ENCODE peak calls at places on chromosome 3, in four cellular contexts. One of them, this sample, is unnamed.

GRCh38 chr3:190101320-190102117 is 19.2 kb downstream of the P3H2 start:
- DNase-seq in H1: no peak
- DNase-seq in K562: no peak
- DNase-seq in HepG2: no peak
- DNase-seq in this sample: no peak

GRCh38 chr3:151501171-151501790 is 40.4 kb upstream of the IGSF10 start:
- DNase-seq in HepG2: no peak
- DNase-seq in K562: no peak
- DNase-seq in H1: no peak
- DNase-seq in this sample: no peak

GRCh38 chr3:14989943-14990753 is 42.8 kb downstream of the NR2C2 start:
- DNase-seq in HepG2: peak
- DNase-seq in H1: peak
- DNase-seq in K562: no peak
- DNase-seq in this sample: peak

GRCh38 chr3:151903501-151903991 is 30.1 kb downstream of the SUCNR1 start:
- DNase-seq in H1: no peak
- DNase-seq in HepG2: no peak
- DNase-seq in K562: no peak
- DNase-seq in this sample: no peak

GRCh38 chr3:189853906-189854305 is 222.7 kb downstream of the TP63 start:
- DNase-seq in H1: no peak
- DNase-seq in HepG2: no peak
- DNase-seq in K562: no peak
- DNase-seq in this sample: no peak

GRCh38 chr3:43581343-43581742 is 40.5 kb downstream of the ANO10 start:
- DNase-seq in HepG2: no peak
- DNase-seq in H1: no peak
- DNase-seq in K562: no peak
- DNase-seq in this sample: no peak

GRCh38 chr3:115571413-115571812 is 51.9 kb upstream of the GAP43 start:
- DNase-seq in HepG2: no peak
- DNase-seq in K562: no peak
- DNase-seq in H1: no peak
- DNase-seq in this sample: no peak

GRCh38 chr3:71958533-71958932 is 173.6 kb upstream of the PROK2 start:
- DNase-seq in K562: no peak
- DNase-seq in H1: no peak
- DNase-seq in HepG2: no peak
- DNase-seq in this sample: no peak

GRCh38 chr3:105965384-105965783 is 96.6 kb upstream of the CBLB start:
- DNase-seq in HepG2: no peak
- DNase-seq in K562: no peak
- DNase-seq in H1: no peak
- DNase-seq in this sample: no peak

GRCh38 chr3:50316657-50317242 is 5.8 kb downstream of the HYAL2 start:
- DNase-seq in H1: no peak
- DNase-seq in K562: peak
- DNase-seq in HepG2: no peak
- DNase-seq in this sample: peak

GRCh38 chr3:33060609-33061337 is 36.2 kb downstream of the GLB1 start:
- DNase-seq in K562: no peak
- DNase-seq in H1: no peak
- DNase-seq in HepG2: no peak
- DNase-seq in this sample: no peak

GRCh38 chr3:125611908-125612307 is 16.6 kb upstream of the OSBPL11 start:
- DNase-seq in H1: no peak
- DNase-seq in HepG2: no peak
- DNase-seq in K562: no peak
- DNase-seq in this sample: no peak

GRCh38 chr3:106809633-106810460 is 567.4 kb upstream of the CCDC54 start:
- DNase-seq in H1: no peak
- DNase-seq in HepG2: no peak
- DNase-seq in K562: no peak
- DNase-seq in this sample: no peak

GRCh38 chr3:77298405-77298804 is 258.5 kb downstream of the ROBO2 start:
- DNase-seq in K562: no peak
- DNase-seq in H1: no peak
- DNase-seq in HepG2: no peak
- DNase-seq in this sample: no peak

GRCh38 chr3:23094890-23095462 is 108.2 kb upstream of the UBE2E2 start:
- DNase-seq in H1: no peak
- DNase-seq in K562: no peak
- DNase-seq in HepG2: peak
- DNase-seq in this sample: peak

GRCh38 chr3:128094295-128095151 is 29.1 kb downstream of the RUVBL1 start:
- DNase-seq in H1: no peak
- DNase-seq in HepG2: peak
- DNase-seq in K562: no peak
- DNase-seq in this sample: no peak

GRCh38 chr3:170869645-170870593 is at the start of gene RPL22L1:
- DNase-seq in K562: peak
- DNase-seq in H1: peak
- DNase-seq in HepG2: peak
- DNase-seq in this sample: peak

GRCh38 chr3:23629181-23629893 is 176.4 kb upstream of the UBE2E1 start:
- DNase-seq in HepG2: no peak
- DNase-seq in H1: no peak
- DNase-seq in K562: no peak
- DNase-seq in this sample: peak

GRCh38 chr3:127062926-127063325 is 80.0 kb downstream of the PLXNA1 start:
- DNase-seq in H1: no peak
- DNase-seq in K562: no peak
- DNase-seq in HepG2: no peak
- DNase-seq in this sample: no peak

GRCh38 chr3:53261712-53262111 is 5.9 kb upstream of the TKT start:
- DNase-seq in HepG2: no peak
- DNase-seq in K562: no peak
- DNase-seq in H1: no peak
- DNase-seq in this sample: no peak

GRCh38 chr3:98171066-98171465 is 4.6 kb downstream of the OR5H15 start:
- DNase-seq in K562: no peak
- DNase-seq in H1: no peak
- DNase-seq in HepG2: no peak
- DNase-seq in this sample: no peak

GRCh38 chr3:98172621-98173020 is 6.1 kb downstream of the OR5H15 start:
- DNase-seq in HepG2: no peak
- DNase-seq in H1: no peak
- DNase-seq in K562: no peak
- DNase-seq in this sample: no peak
- TF ChIP-seq RNF2 in HepG2: no peak
- TF ChIP-seq RNF2 in H1: no peak
- TF ChIP-seq RNF2 in K562: no peak
- TF ChIP-seq RNF2 in this sample: no peak

DNA sequence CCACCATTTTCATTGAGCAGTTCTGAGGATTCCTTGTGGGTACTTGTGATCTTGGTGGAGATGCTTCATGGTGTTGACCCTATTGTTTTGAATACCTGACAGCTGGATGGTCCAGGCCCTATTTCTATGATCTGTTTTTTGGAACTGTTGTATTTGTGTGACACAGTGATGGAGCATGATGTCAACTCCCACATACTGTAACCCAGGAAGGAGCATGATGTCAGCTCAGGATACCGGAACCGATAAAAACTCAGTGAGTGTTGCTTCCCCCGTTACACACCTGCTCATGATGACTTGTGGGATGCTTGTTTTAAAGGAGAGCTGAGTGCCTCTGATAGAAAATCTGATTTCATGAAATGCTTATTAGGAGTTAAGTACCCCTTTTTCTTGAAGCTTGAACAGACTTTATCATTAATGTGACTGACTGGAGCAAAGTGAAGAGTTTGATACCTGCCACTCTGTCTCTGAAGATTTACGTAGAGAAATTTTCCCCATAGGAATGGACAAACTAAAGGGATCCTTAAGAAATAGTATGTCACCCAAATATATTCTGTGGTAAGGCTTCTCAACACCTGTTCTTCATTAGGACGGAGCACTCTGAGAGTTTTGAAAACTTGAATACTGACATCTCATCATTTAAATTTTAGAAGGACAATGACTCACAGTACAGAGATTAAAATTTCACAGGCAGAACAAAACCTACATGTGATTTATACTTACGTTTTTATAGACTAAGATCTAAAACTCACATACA is 45.3 kb downstream of the ZBTB38 start:
- DNase-seq in K562: no peak
- DNase-seq in H1: no peak
- DNase-seq in HepG2: no peak
- DNase-seq in this sample: no peak
- TF ChIP-seq RNF2 in K562: no peak
- TF ChIP-seq RNF2 in H1: no peak
- TF ChIP-seq RNF2 in HepG2: no peak
- TF ChIP-seq RNF2 in this sample: no peak

GRCh38 chr3:149654188-149654601 is 3.6 kb downstream of the WWTR1 start:
- DNase-seq in K562: no peak
- DNase-seq in HepG2: no peak
- DNase-seq in H1: no peak
- DNase-seq in this sample: no peak

GRCh38 chr3:149655826-149656599 is 1.8 kb downstream of the WWTR1 start:
- DNase-seq in HepG2: no peak
- DNase-seq in K562: no peak
- DNase-seq in H1: no peak
- DNase-seq in this sample: no peak

GRCh38 chr3:149650828-149651227 is 7.0 kb downstream of the WWTR1 start:
- DNase-seq in H1: no peak
- DNase-seq in K562: no peak
- DNase-seq in HepG2: no peak
- DNase-seq in this sample: no peak

GRCh38 chr3:149653564-149653963 is 4.3 kb downstream of the WWTR1 start:
- DNase-seq in H1: no peak
- DNase-seq in HepG2: peak
- DNase-seq in K562: no peak
- DNase-seq in this sample: no peak

DNA sequence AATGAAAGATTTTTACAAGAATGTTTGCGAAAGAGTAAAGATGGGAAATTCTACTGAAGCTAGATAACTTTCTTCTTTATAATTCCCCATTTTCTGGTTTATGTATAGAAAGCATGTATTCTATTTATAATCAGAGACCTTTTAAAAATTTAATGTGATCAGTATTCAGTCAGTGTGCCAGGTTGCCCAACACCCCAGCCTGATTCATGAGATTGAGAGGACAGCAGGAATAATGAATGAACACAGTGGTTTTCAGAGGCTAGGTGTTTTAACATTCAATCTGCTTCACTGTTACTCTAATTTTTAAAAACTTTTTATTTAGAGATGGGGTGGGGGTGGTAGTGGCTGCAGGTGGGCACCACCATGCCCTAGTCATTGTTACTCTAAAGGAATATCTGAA is 4.7 kb downstream of the WWTR1 start:
- DNase-seq in H1: no peak
- DNase-seq in K562: no peak
- DNase-seq in HepG2: no peak
- DNase-seq in this sample: no peak
- TF ChIP-seq RNF2 in H1: no peak
- TF ChIP-seq RNF2 in K562: no peak
- TF ChIP-seq RNF2 in HepG2: no peak
- TF ChIP-seq RNF2 in this sample: no peak

GRCh38 chr3:177334803-177335202 is 137.5 kb upstream of the TBL1XR1 start:
- DNase-seq in HepG2: no peak
- DNase-seq in K562: no peak
- DNase-seq in H1: no peak
- DNase-seq in this sample: no peak
- TF ChIP-seq RNF2 in HepG2: no peak
- TF ChIP-seq RNF2 in K562: no peak
- TF ChIP-seq RNF2 in H1: no peak
- TF ChIP-seq RNF2 in this sample: no peak

GRCh38 chr3:158571969-158572765 is 1.2 kb downstream of the MLF1 start:
- DNase-seq in HepG2: no peak
- DNase-seq in H1: no peak
- DNase-seq in K562: peak
- DNase-seq in this sample: no peak

GRCh38 chr3:158570999-158571702 is at the start of gene MLF1:
- DNase-seq in HepG2: peak
- DNase-seq in H1: peak
- DNase-seq in K562: peak
- DNase-seq in this sample: peak

GRCh38 chr3:158565076-158565475 is 5.9 kb upstream of the MLF1 start:
- DNase-seq in HepG2: no peak
- DNase-seq in H1: no peak
- DNase-seq in K562: no peak
- DNase-seq in this sample: no peak

GRCh38 chr3:158569717-158570244 is 1.2 kb upstream of the MLF1 start:
- DNase-seq in K562: no peak
- DNase-seq in HepG2: no peak
- DNase-seq in H1: no peak
- DNase-seq in this sample: no peak

DNA sequence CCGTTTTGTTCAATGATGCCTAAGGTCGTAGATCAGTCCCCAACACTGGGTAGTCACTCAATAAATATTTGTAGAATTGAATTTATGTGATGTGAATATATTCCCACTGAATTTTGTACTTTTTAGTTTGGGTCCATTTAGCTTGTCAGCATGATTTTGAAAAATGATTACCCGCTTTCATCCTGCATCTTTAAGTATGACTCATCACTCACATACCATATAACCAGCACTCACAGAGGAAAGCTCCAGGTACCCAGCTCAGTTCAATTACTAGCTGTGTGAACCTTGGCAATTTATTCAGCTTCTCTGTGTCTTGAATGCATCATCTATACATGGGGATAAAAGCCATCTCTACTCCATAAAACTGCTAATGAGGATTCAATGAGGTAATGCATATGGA is 2.2 kb upstream of the MLF1 start:
- DNase-seq in H1: no peak
- DNase-seq in K562: no peak
- DNase-seq in HepG2: no peak
- DNase-seq in this sample: no peak
- TF ChIP-seq RNF2 in H1: no peak
- TF ChIP-seq RNF2 in K562: no peak
- TF ChIP-seq RNF2 in HepG2: no peak
- TF ChIP-seq RNF2 in this sample: no peak

This sample was measured in A549.